ENCODE peak calls at places on chromosomes 16 and 17, in eight cellular contexts. Z is sigmoid colon; T is AG04449; Y is endothelial cell of umbilical vein; P is CD8-positive, alpha-beta T cell; L is IMR-90; N is dorsolateral prefrontal cortex; I is body of pancreas. R is an unnamed sample.

GRCh38 chr17:80780381-80781187 is 211.1 kb upstream of the CHMP6 start:
- DNase-seq in Z (peak; percentile 64), T (no peak), Y (no peak), P (no peak), L (peak; percentile 74), N (no peak), I (no peak), R (no peak)

GRCh38 chr17:17350491-17351355 is 47.5 kb downstream of the NT5M start:
- DNase-seq in Z (no peak), T (no peak), Y (no peak), P (no peak), L (peak; percentile 54), N (no peak), I (no peak), R (no peak)

GRCh38 chr16:22326369-22326652 is 29.1 kb downstream of the POLR3E start:
- DNase-seq in Z (no peak), T (no peak), Y (no peak), P (no peak), L (no peak), N (no peak), I (no peak), R (no peak)

GRCh38 chr16:46822270-46822669 is 8.7 kb downstream of the C16orf87 start:
- DNase-seq in Z (no peak), T (peak; percentile 50), Y (no peak), P (no peak), L (peak; percentile 91), N (no peak), I (no peak), R (peak; percentile 51)

GRCh38 chr17:74241434-74241833 is 28.1 kb downstream of the TTYH2 start:
- DNase-seq in Z (no peak), T (no peak), Y (no peak), P (no peak), L (no peak), N (no peak), I (no peak), R (no peak)

GRCh38 chr16:85192736-85193493 is 80.6 kb upstream of the CIBAR2 start:
- DNase-seq in Z (no peak), T (no peak), Y (no peak), P (no peak), L (peak; percentile 93), N (no peak), I (no peak), R (peak; percentile 65)

GRCh38 chr16:678209-678857 is 1.9 kb upstream of the STUB1 start:
- DNase-seq in Z (no peak), T (no peak), Y (no peak), P (no peak), L (no peak), N (no peak), I (no peak), R (no peak)

GRCh38 chr17:75645889-75646625 is 12.8 kb downstream of the SMIM5 start:
- DNase-seq in Z (peak; percentile 64), T (no peak), Y (peak; percentile 80), P (no peak), L (no peak), N (peak; percentile 71), I (peak; percentile 97), R (no peak)

GRCh38 chr17:21213491-21214014 is 408 bp downstream of the TMEM11 start:
- DNase-seq in Z (peak; percentile 71), T (no peak), Y (no peak), P (no peak), L (no peak), N (peak; percentile 25), I (peak; percentile 34), R (no peak)

GRCh38 chr17:20992416-20992815 is 50.4 kb downstream of the USP22 start:
- DNase-seq in Z (peak; percentile 52), T (no peak), Y (no peak), P (no peak), L (no peak), N (no peak), I (no peak), R (no peak)

GRCh38 chr17:19935169-19935568 is 42.5 kb downstream of the AKAP10 start:
- DNase-seq in Z (no peak), T (no peak), Y (no peak), P (no peak), L (peak; percentile 76), N (no peak), I (no peak), R (no peak)

GRCh38 chr16:85029413-85029794 is 1.8 kb downstream of the KIAA0513 start:
- DNase-seq in Z (peak; percentile 83), T (no peak), Y (no peak), P (no peak), L (peak; percentile 65), N (no peak), I (no peak), R (peak; percentile 29)

GRCh38 chr16:84925092-84925772 is 86.1 kb downstream of the ZDHHC7 start:
- DNase-seq in Z (peak; percentile 68), T (no peak), Y (peak; percentile 23), P (peak; percentile 37), L (no peak), N (peak; percentile 36), I (peak; percentile 62), R (peak; percentile 15)

GRCh38 chr16:88809068-88809675 is 2.6 kb downstream of the APRT start:
- DNase-seq in Z (no peak), T (no peak), Y (no peak), P (no peak), L (no peak), N (no peak), I (peak; percentile 63), R (no peak)

GRCh38 chr17:78865682-78866390 is 25.2 kb upstream of the USP36 start:
- DNase-seq in Z (peak; percentile 91), T (no peak), Y (peak; percentile 89), P (peak; percentile 34), L (peak; percentile 80), N (peak; percentile 77), I (peak; percentile 91), R (peak; percentile 68)

GRCh38 chr17:50370052-50370451 is 2.9 kb downstream of the MRPL27 start:
- DNase-seq in Z (no peak), T (no peak), Y (no peak), P (no peak), L (no peak), N (no peak), I (no peak), R (no peak)

GRCh38 chr16:17101646-17102045 is 369.1 kb downstream of the XYLT1 start:
- DNase-seq in Z (no peak), T (no peak), Y (no peak), P (no peak), L (peak; percentile 2), N (no peak), I (no peak), R (no peak)

DNA sequence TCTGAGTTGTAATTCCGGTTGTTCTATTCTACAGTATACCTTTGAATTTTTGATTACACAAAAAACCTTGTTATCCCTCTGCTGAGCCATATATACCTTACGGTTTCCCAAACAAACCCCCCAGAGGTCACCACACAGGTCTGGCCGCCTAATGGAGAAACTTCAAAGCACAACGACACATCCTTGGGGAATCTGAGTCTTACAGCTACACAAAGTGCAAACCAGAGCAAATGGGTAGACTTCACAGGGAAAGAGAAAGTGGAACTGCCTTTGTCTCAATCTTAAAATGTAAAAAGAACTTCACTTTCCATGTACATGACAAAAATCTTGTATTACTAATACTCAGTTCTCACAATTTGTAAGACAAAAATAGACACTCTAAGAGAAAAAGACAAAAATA is 2.7 kb downstream of the FBXO31 start:
- DNase-seq in Z (peak; percentile 12), T (no peak), Y (no peak), P (no peak), L (peak; percentile 61), N (no peak), I (no peak), R (peak; percentile 36)
- TF ChIP-seq CTCF in Z (no peak), T (no peak), Y (no peak), P (no peak), L (no peak), N (no peak), I (no peak), R (peak; percentile 35)

DNA sequence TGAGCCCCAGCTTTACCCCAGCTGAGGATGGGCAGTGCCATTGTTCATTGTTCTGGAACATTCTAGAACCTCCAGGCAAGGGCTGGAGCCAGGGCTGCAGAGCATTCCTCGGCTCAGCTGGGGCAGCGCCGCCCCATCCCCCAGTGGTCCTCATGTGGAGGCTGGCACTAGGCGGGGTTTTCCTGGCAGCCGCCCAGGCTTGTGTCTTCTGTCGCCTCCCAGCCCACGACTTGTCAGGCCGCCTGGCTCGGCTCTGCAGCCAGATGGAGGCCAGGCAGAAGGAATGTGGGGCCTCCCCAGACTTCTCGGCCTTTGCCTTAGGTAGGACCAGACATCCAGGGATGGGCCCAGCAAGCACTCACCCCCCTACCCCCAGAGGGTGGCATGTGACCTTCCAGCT is at the start of gene TMEM95:
- DNase-seq in Z (peak; percentile 78), T (no peak), Y (no peak), P (no peak), L (no peak), N (peak; percentile 74), I (no peak), R (peak; percentile 53)
- H3K4me3 ChIP-seq in Z (no peak within 1 kb of the TSS), T (peak within 1 kb of the TSS; percentile 9), Y (no peak within 1 kb of the TSS), P (no peak within 1 kb of the TSS), L (no peak within 1 kb of the TSS), N (no peak within 1 kb of the TSS), I (no peak within 1 kb of the TSS), R (peak within 1 kb of the TSS; percentile 86)

GRCh38 chr16:72815348-72816318 is 232.3 kb downstream of the ZFHX3 start:
- DNase-seq in Z (no peak), T (no peak), Y (no peak), P (no peak), L (peak; percentile 15), N (no peak), I (no peak), R (no peak)

GRCh38 chr16:72819345-72819744 is 228.6 kb downstream of the ZFHX3 start:
- DNase-seq in Z (no peak), T (peak; percentile 57), Y (no peak), P (no peak), L (peak; percentile 74), N (no peak), I (no peak), R (peak; percentile 60)

GRCh38 chr16:72821551-72821950 is 226.4 kb downstream of the ZFHX3 start:
- DNase-seq in Z (no peak), T (no peak), Y (peak; percentile 6), P (no peak), L (no peak), N (no peak), I (no peak), R (no peak)

GRCh38 chr16:72814226-72814625 is 233.7 kb downstream of the ZFHX3 start:
- DNase-seq in Z (no peak), T (no peak), Y (no peak), P (no peak), L (peak; percentile 21), N (no peak), I (no peak), R (no peak)

GRCh38 chr16:72818286-72818845 is 229.6 kb downstream of the ZFHX3 start:
- DNase-seq in Z (no peak), T (no peak), Y (no peak), P (no peak), L (no peak), N (no peak), I (no peak), R (no peak)
- TF ChIP-seq CTCF in Z (no peak), T (no peak), Y (peak; percentile 5), P (no peak), L (peak; percentile 11), N (peak; percentile 15), I (no peak), R (peak; percentile 15)

DNA sequence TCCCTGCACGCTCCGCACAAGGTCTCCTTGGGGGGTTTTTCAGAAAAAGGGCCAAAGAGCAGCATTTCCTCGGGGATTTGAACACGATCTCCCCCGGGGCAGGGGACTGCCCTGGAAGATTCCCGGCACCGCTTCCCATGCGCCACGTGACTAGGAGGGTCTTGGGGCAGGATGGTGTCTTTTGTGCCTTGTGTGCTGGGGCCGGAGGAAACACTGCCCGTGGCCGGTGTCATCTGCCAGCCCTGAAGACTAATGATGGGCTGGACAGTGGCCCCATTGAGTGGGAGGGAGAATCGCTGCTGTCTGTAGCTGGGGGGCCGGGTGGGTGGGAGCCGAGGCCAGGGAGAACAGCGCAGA is 315.1 kb downstream of the SEC14L1 start:
- DNase-seq in Z (no peak), T (no peak), Y (no peak), P (no peak), L (no peak), N (no peak), I (no peak), R (no peak)
- H3K4me3 ChIP-seq in Z (no peak overlapping the region), T (no peak overlapping the region), Y (no peak overlapping the region), P (peak overlapping the region; percentile 99), L (no peak overlapping the region), N (no peak overlapping the region), I (no peak overlapping the region), R (no peak overlapping the region)